ENCODE peak calls at places on chromosomes 3 and 15, in eight cellular contexts. Z is prostate gland, Y is SK-N-MC, B is spleen, T is Panc1, U is breast epithelium, H is upper lobe of left lung, G is transverse colon. N is an unnamed sample.

GRCh38 chr3:163684651-163685050 is 1393.6 kb downstream of the SI start:
- DNase-seq in G (no peak), Y (no peak), Z (no peak), T (no peak), B (no peak), H (no peak), U (no peak), N (no peak)

GRCh38 chr15:90644946-90645725 is 72.0 kb upstream of the BLM start:
- DNase-seq in B (no peak), U (no peak), G (no peak), Z (no peak), H (peak; percentile 42), Y (no peak), T (no peak), N (no peak)

GRCh38 chr15:39193611-39194010 is 387.3 kb upstream of the THBS1 start:
- DNase-seq in Y (no peak), G (no peak), T (no peak), B (no peak), U (no peak), H (no peak), Z (no peak), N (no peak)

GRCh38 chr15:68618339-68619302 is 39.8 kb downstream of the CORO2B start:
- DNase-seq in G (no peak), T (no peak), H (no peak), B (no peak), Y (no peak), U (no peak), Z (no peak), N (no peak)

GRCh38 chr15:76994001-76994400 is 925 bp upstream of the PSTPIP1 start:
- DNase-seq in T (no peak), Y (no peak), B (peak; percentile 93), H (peak; percentile 73), G (peak; percentile 30), U (no peak), Z (no peak), N (no peak)

GRCh38 chr15:92801774-92802464 is 98.2 kb upstream of the CHD2 start:
- DNase-seq in U (no peak), T (no peak), H (no peak), B (no peak), G (peak; percentile 35), Z (no peak), Y (no peak), N (no peak)

GRCh38 chr3:30586091-30586805 is 20.2 kb upstream of the TGFBR2 start:
- DNase-seq in T (no peak), G (no peak), Y (no peak), H (no peak), B (no peak), Z (no peak), U (no peak), N (no peak)

GRCh38 chr15:67241132-67241855 is 13.2 kb downstream of the AAGAB start:
- DNase-seq in H (no peak), Z (no peak), U (no peak), B (no peak), G (no peak), Y (no peak), T (no peak), N (no peak)

GRCh38 chr15:88401269-88401971 is 65.8 kb downstream of the MRPL46 start:
- DNase-seq in G (no peak), U (no peak), Z (no peak), B (no peak), H (peak; percentile 24), Y (no peak), T (no peak), N (no peak)

GRCh38 chr15:60660290-60661051 is 181.5 kb upstream of the ICE2 start:
- DNase-seq in Y (no peak), B (no peak), G (no peak), U (no peak), Z (no peak), H (no peak), T (no peak), N (no peak)

GRCh38 chr3:120092444-120092843 is 1.8 kb downstream of the GSK3B start:
- DNase-seq in U (no peak), G (no peak), T (no peak), H (no peak), Y (no peak), B (no peak), Z (no peak), N (no peak)

GRCh38 chr3:50322386-50323091 is at the start of gene HYAL2:
- DNase-seq in B (peak; percentile 89), G (no peak), Z (no peak), Y (no peak), T (no peak), U (no peak), H (peak; percentile 82), N (no peak)

GRCh38 chr3:136578290-136578689 is 173.9 kb downstream of the STAG1 start:
- DNase-seq in B (no peak), Y (no peak), Z (no peak), T (no peak), U (no peak), H (no peak), G (no peak), N (no peak)

GRCh38 chr15:90058308-90058707 is 44.0 kb downstream of the IDH2 start:
- DNase-seq in G (no peak), T (no peak), H (no peak), Z (no peak), B (no peak), Y (no peak), U (no peak), N (no peak)

GRCh38 chr3:39144095-39144747 is 9.2 kb downstream of the CSRNP1 start:
- DNase-seq in T (no peak), B (no peak), Y (no peak), U (no peak), H (peak; percentile 78), G (no peak), Z (no peak), N (no peak)

GRCh38 chr3:153628591-153628990 is 466.6 kb downstream of the RAP2B start:
- DNase-seq in U (no peak), G (no peak), T (no peak), H (no peak), B (no peak), Y (no peak), Z (no peak), N (no peak)

GRCh38 chr3:49654955-49655556 is 19.1 kb upstream of the APEH start:
- DNase-seq in U (no peak), H (no peak), Y (no peak), G (peak; percentile 60), B (no peak), T (no peak), Z (no peak), N (no peak)

GRCh38 chr3:46930945-46931403 is 45.6 kb downstream of the CCDC12 start:
- DNase-seq in H (no peak), G (no peak), Y (no peak), U (peak; percentile 70), Z (no peak), T (no peak), B (peak; percentile 70), N (no peak)

GRCh38 chr3:153145454-153145853 is 16.6 kb upstream of the RAP2B start:
- DNase-seq in Y (no peak), T (no peak), B (no peak), U (no peak), Z (no peak), H (no peak), G (no peak), N (no peak)

GRCh38 chr3:143352031-143352623 is 232.6 kb downstream of the CHST2 start:
- DNase-seq in Y (no peak), B (no peak), U (no peak), T (no peak), Z (no peak), G (no peak), H (no peak), N (no peak)

GRCh38 chr3:108125550-108126071 is 34.8 kb upstream of the CD47 start:
- DNase-seq in G (peak; percentile 53), T (no peak), H (no peak), Y (no peak), Z (no peak), U (no peak), B (peak; percentile 89), N (no peak)

GRCh38 chr3:120773932-120774331 is 31.4 kb downstream of the GTF2E1 start:
- DNase-seq in T (no peak), H (no peak), G (no peak), Y (no peak), B (no peak), U (no peak), Z (no peak), N (no peak)

GRCh38 chr15:87681054-87681453 is 575.5 kb downstream of the NTRK3 start:
- DNase-seq in B (no peak), T (no peak), Y (no peak), U (no peak), Z (no peak), H (no peak), G (no peak), N (no peak)

GRCh38 chr3:123397050-123397590 is 51.8 kb downstream of the ADCY5 start:
- DNase-seq in Y (no peak), B (peak; percentile 45), T (no peak), H (no peak), G (no peak), U (no peak), Z (no peak), N (no peak)
- TF ChIP-seq POLR2AphosphoS5 in Y (no peak), B (no peak), T (no peak), H (no peak), G (no peak), U (no peak), Z (no peak), N (no peak)

GRCh38 chr3:190016966-190017365 is 103.7 kb downstream of the P3H2 start:
- DNase-seq in U (no peak), Y (no peak), B (no peak), Z (no peak), T (no peak), H (no peak), G (no peak), N (no peak)
- H3K9me3 ChIP-seq in U (no peaks in the 10 kb centered on the region), Y (no peaks in the 10 kb centered on the region), B (no peaks in the 10 kb centered on the region), Z (no peaks in the 10 kb centered on the region), T (no peaks in the 10 kb centered on the region), H (no peaks in the 10 kb centered on the region), G (no peaks in the 10 kb centered on the region), N (no peaks in the 10 kb centered on the region)

GRCh38 chr3:190003730-190004129 is 117.0 kb downstream of the P3H2 start:
- DNase-seq in Y (no peak), U (no peak), H (no peak), G (no peak), T (peak; percentile 95), Z (no peak), B (no peak), N (no peak)
- TF ChIP-seq POLR2AphosphoS5 in Y (no peak), U (no peak), H (no peak), G (no peak), T (peak; percentile 32), Z (no peak), B (peak; percentile 49), N (no peak)

GRCh38 chr3:95894820-95895219 is 919.6 kb upstream of the EPHA6 start:
- DNase-seq in Z (no peak), Y (no peak), G (no peak), H (no peak), T (no peak), B (no peak), U (no peak), N (no peak)

GRCh38 chr3:95901948-95902347 is 912.4 kb upstream of the EPHA6 start:
- DNase-seq in Z (no peak), H (no peak), U (no peak), B (no peak), Y (no peak), T (no peak), G (no peak), N (no peak)

GRCh38 chr3:95905182-95905581 is 909.2 kb upstream of the EPHA6 start:
- DNase-seq in Y (no peak), G (no peak), T (no peak), U (no peak), Z (no peak), H (no peak), B (no peak), N (no peak)

GRCh38 chr3:95899911-95900310 is 914.5 kb upstream of the EPHA6 start:
- DNase-seq in T (no peak), Z (no peak), H (no peak), U (no peak), G (no peak), B (no peak), Y (no peak), N (no peak)

GRCh38 chr3:95899494-95899893 is 914.9 kb upstream of the EPHA6 start:
- DNase-seq in B (no peak), Z (no peak), U (no peak), Y (no peak), T (no peak), H (no peak), G (no peak), N (no peak)
- H3K9me3 ChIP-seq in B (peaks cover 2% of the 10 kb centered on the region), Z (no peaks in the 10 kb centered on the region), U (no peaks in the 10 kb centered on the region), Y (no peaks in the 10 kb centered on the region), T (peaks cover 3% of the 10 kb centered on the region), H (no peaks in the 10 kb centered on the region), G (no peaks in the 10 kb centered on the region), N (no peaks in the 10 kb centered on the region)